ENCODE peak calls at places on chromosomes 3 and 15, in five cellular contexts. M is GM12892, K is GM12878, V is K562, N is H1. B is an unnamed sample.

GRCh38 chr3:126516152-126516935 is 1.2 kb downstream of the UROC1 start:
- DNase-seq in M (no peak), K (no peak), V (no peak), N (no peak), B (no peak)

GRCh38 chr3:184099806-184100686 is 3.2 kb downstream of the HTR3E start:
- DNase-seq in M (no peak), K (no peak), V (no peak), N (no peak), B (no peak)

GRCh38 chr3:173913397-173913796 is 515.9 kb downstream of the NLGN1 start:
- DNase-seq in M (no peak), K (no peak), V (no peak), N (no peak), B (no peak)

GRCh38 chr3:129022114-129022994 is 21.2 kb downstream of the EFCC1 start:
- DNase-seq in M (no peak), K (no peak), V (peak; percentile 47), N (no peak), B (no peak)

GRCh38 chr3:178201714-178202113 is 334.5 kb upstream of the KCNMB2 start:
- DNase-seq in M (no peak), K (no peak), V (no peak), N (no peak), B (no peak)

GRCh38 chr15:100542290-100542689 is 13.5 kb upstream of the CERS3 start:
- DNase-seq in M (no peak), K (no peak), V (no peak), N (no peak), B (no peak)

GRCh38 chr3:150177673-150178378 is 207.1 kb upstream of the PFN2 start:
- DNase-seq in M (no peak), K (no peak), V (no peak), N (no peak), B (no peak)

GRCh38 chr15:51533672-51534398 is 88.7 kb downstream of the DMXL2 start:
- DNase-seq in M (no peak), K (no peak), V (no peak), N (no peak), B (no peak)

GRCh38 chr15:31399544-31400171 is 73.0 kb downstream of the KLF13 start:
- DNase-seq in M (no peak), K (no peak), V (no peak), N (no peak), B (no peak)

GRCh38 chr15:63998489-63998888 is 47.8 kb downstream of the DAPK2 start:
- DNase-seq in M (no peak), K (no peak), V (no peak), N (no peak), B (no peak)

GRCh38 chr3:172848910-172849309 is 98.4 kb downstream of the ECT2 start:
- DNase-seq in M (no peak), K (no peak), V (no peak), N (no peak), B (no peak)

GRCh38 chr3:46455231-46456115 is 9.2 kb downstream of the LTF start:
- DNase-seq in M (no peak), K (no peak), V (no peak), N (no peak), B (no peak)

GRCh38 chr3:46675843-46676567 is 17.5 kb downstream of the ALS2CL start:
- DNase-seq in M (no peak), K (no peak), V (no peak), N (no peak), B (no peak)

GRCh38 chr3:64242435-64242834 is 17.2 kb upstream of the PRICKLE2 start:
- DNase-seq in M (no peak), K (no peak), V (no peak), N (no peak), B (no peak)

GRCh38 chr3:34015204-34016142 is 217.0 kb downstream of the PDCD6IP start:
- DNase-seq in M (no peak), K (no peak), V (no peak), N (peak; percentile 58), B (no peak)

GRCh38 chr3:29581311-29581710 is 300.4 kb downstream of the RBMS3 start:
- DNase-seq in M (no peak), K (no peak), V (no peak), N (no peak), B (no peak)

GRCh38 chr3:174541708-174542107 is 317.4 kb upstream of the NAALADL2 start:
- DNase-seq in M (no peak), K (no peak), V (no peak), N (no peak), B (no peak)

GRCh38 chr3:81723732-81724313 is 37.6 kb downstream of the GBE1 start:
- DNase-seq in M (no peak), K (no peak), V (no peak), N (no peak), B (no peak)

GRCh38 chr3:32203854-32204253 is 34.6 kb upstream of the CMTM8 start:
- DNase-seq in M (no peak), K (no peak), V (no peak), N (no peak), B (no peak)

GRCh38 chr15:95024388-95024787 is 793.0 kb downstream of the MCTP2 start:
- DNase-seq in M (no peak), K (no peak), V (peak; percentile 14), N (no peak), B (no peak)

GRCh38 chr3:144760831-144761230 is 789.2 kb downstream of the DIPK2A start:
- DNase-seq in M (no peak), K (no peak), V (no peak), N (no peak), B (no peak)

GRCh38 chr3:185502987-185503386 is 4.2 kb upstream of the TMEM41A start:
- DNase-seq in M (no peak), K (no peak), V (peak; percentile 39), N (no peak), B (no peak)

GRCh38 chr15:61830536-61831330 is 229.5 kb downstream of the VPS13C start:
- DNase-seq in M (no peak), K (no peak), V (no peak), N (no peak), B (no peak)

GRCh38 chr15:87764461-87765236 is 491.9 kb downstream of the NTRK3 start:
- DNase-seq in M (no peak), K (no peak), V (no peak), N (no peak), B (no peak)

GRCh38 chr3:98977520-98977919 is 76.0 kb upstream of the DCBLD2 start:
- DNase-seq in M (no peak), K (peak; percentile 43), V (no peak), N (no peak), B (peak; percentile 6)

GRCh38 chr3:191775451-191776233 is 314.7 kb downstream of the PYDC2 start:
- DNase-seq in M (no peak), K (no peak), V (no peak), N (no peak), B (no peak)

GRCh38 chr15:48002772-48003171 is 118.0 kb upstream of the SLC24A5 start:
- DNase-seq in M (no peak), K (no peak), V (no peak), N (no peak), B (no peak)

GRCh38 chr15:29018406-29018805 is 132.6 kb downstream of the APBA2 start:
- DNase-seq in M (no peak), K (no peak), V (no peak), N (peak; percentile 67), B (no peak)

GRCh38 chr3:36166477-36166876 is 213.8 kb upstream of the STAC start:
- DNase-seq in M (no peak), K (no peak), V (no peak), N (no peak), B (no peak)

GRCh38 chr3:142534543-142534942 is 44.0 kb downstream of the ATR start:
- DNase-seq in M (no peak), K (no peak), V (no peak), N (no peak), B (no peak)

GRCh38 chr15:50758712-50759205 is 6.7 kb downstream of the SPPL2A start:
- DNase-seq in M (no peak), K (no peak), V (no peak), N (no peak), B (no peak)

GRCh38 chr15:87522997-87523396 is 733.5 kb downstream of the NTRK3 start:
- DNase-seq in M (no peak), K (no peak), V (no peak), N (no peak), B (no peak)

GRCh38 chr15:42759093-42759492 is 22.2 kb upstream of the CDAN1 start:
- DNase-seq in M (no peak), K (no peak), V (no peak), N (no peak), B (no peak)

GRCh38 chr3:129282727-129283327 is 4.2 kb downstream of the HMCES start:
- DNase-seq in M (peak; percentile 46), K (peak; percentile 88), V (no peak), N (no peak), B (peak; percentile 48)

GRCh38 chr3:20182206-20182605 is 3.8 kb downstream of the SGO1 start:
- DNase-seq in M (no peak), K (no peak), V (no peak), N (no peak), B (no peak)

GRCh38 chr3:25664066-25664809 is 469 bp downstream of the TOP2B start:
- DNase-seq in M (peak; percentile 25), K (no peak), V (peak; percentile 78), N (peak; percentile 68), B (no peak)
- TF ChIP-seq TAF1 in M (no peak), K (no peak), V (peak; percentile 46), N (peak; percentile 71), B (no peak)

GRCh38 chr3:52289338-52289746 is 1.7 kb downstream of the GLYCTK start:
- DNase-seq in M (no peak), K (no peak), V (no peak), N (no peak), B (no peak)
- TF ChIP-seq POLR2A in M (no peak), K (no peak), V (no peak), N (no peak), B (no peak)

GRCh38 chr3:23884481-23884880 is 32.3 kb downstream of the NKIRAS1 start:
- DNase-seq in M (no peak), K (no peak), V (peak; percentile 34), N (no peak), B (no peak)
- TF ChIP-seq TAF1 in M (no peak), K (no peak), V (no peak), N (no peak), B (no peak)

GRCh38 chr3:48301020-48301813 is 32.2 kb downstream of the SPINK8 start:
- DNase-seq in M (peak; percentile 78), K (peak; percentile 74), V (peak; percentile 91), N (peak; percentile 97), B (peak; percentile 84)
- TF ChIP-seq POLR2A in M (peak; percentile 78), K (peak; percentile 93), V (peak; percentile 87), N (peak; percentile 82), B (no peak)

DNA sequence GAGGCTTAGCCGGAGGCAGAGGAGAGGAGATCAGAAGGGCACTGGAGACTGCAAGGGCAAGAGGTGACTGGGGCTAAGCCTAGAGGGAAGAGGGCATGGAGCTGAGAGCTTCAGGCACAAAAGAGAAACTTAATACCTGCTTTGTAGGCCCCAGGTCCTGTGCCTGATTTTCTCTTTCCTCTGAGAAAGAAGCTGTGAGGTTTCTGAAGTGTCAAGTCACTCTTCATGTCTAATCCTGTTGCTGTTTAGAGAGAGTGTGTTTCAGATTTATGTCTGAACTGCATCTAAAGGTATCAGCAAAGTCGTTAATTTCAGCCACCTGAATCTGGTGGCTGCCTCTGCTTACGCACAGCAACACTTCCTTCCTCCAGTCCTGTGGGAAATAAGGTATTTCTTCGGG is 106.9 kb upstream of the RNU6-1 start:
- DNase-seq in M (no peak), K (peak; percentile 68), V (no peak), N (no peak), B (no peak)
- TF ChIP-seq TAF1 in M (no peak), K (no peak), V (no peak), N (no peak), B (no peak)

B was measured in GM12891.